ENCODE peak calls at places on chromosomes 12 and 14, in ten cellular contexts. U is H4; W is fibroblast of the aortic adventitia; E is NCI-H82; J is MCF 10A; V is activated T-cell treated with anti-CD3 and anti-CD28 coated beads for 24 hours; K is GM20000; H is activated B cell treated with CpG ODN at 0.5 μM for 24 hours; S is T-helper 2 cell; R is activated naive CD8-positive, alpha-beta T cell treated with anti-CD3 and anti-CD28 coated beads, Interleukin-2, amount 50 U/mL, for 16 hours. I is an unnamed sample.

GRCh38 chr12:49138587-49138986 is 7.4 kb upstream of the TUBA1B start:
- DNase-seq in U (no peak), W (no peak), E (peak; percentile 36), J (no peak), V (no peak), K (no peak), H (no peak), S (no peak), R (no peak), I (no peak)

GRCh38 chr14:103021817-103022668 is 35.3 kb downstream of the CDC42BPB start:
- DNase-seq in U (no peak), W (peak; percentile 16), E (no peak), J (no peak), V (no peak), K (no peak), H (no peak), S (no peak), R (no peak), I (no peak)

GRCh38 chr14:68593806-68594536 is 198.9 kb downstream of the ZFP36L1 start:
- DNase-seq in U (no peak), W (no peak), E (peak; percentile 60), J (no peak), V (no peak), K (no peak), H (no peak), S (no peak), R (no peak), I (no peak)

GRCh38 chr14:67396381-67396965 is 15.5 kb downstream of the PLEK2 start:
- DNase-seq in U (no peak), W (peak; percentile 54), E (no peak), J (no peak), V (no peak), K (no peak), H (no peak), S (no peak), R (no peak), I (peak; percentile 50)

GRCh38 chr12:77299910-77300772 is 234.8 kb upstream of the E2F7 start:
- DNase-seq in U (no peak), W (peak; percentile 79), E (no peak), J (peak; percentile 68), V (no peak), K (no peak), H (no peak), S (no peak), R (no peak), I (peak; percentile 46)

GRCh38 chr12:70561550-70561949 is 75.7 kb downstream of the PTPRB start:
- DNase-seq in U (no peak), W (no peak), E (no peak), J (no peak), V (no peak), K (no peak), H (no peak), S (no peak), R (no peak), I (no peak)

GRCh38 chr14:68307769-68308168 is 485.1 kb downstream of the ZFP36L1 start:
- DNase-seq in U (peak; percentile 29), W (peak; percentile 75), E (no peak), J (no peak), V (no peak), K (no peak), H (no peak), S (no peak), R (no peak), I (no peak)

GRCh38 chr14:50677527-50678063 is 9.5 kb upstream of the SAV1 start:
- DNase-seq in U (peak; percentile 17), W (peak; percentile 69), E (no peak), J (peak; percentile 75), V (no peak), K (peak; percentile 38), H (no peak), S (no peak), R (no peak), I (peak; percentile 44)

GRCh38 chr14:95218006-95218405 is 60.7 kb upstream of the DICER1 start:
- DNase-seq in U (no peak), W (no peak), E (no peak), J (no peak), V (no peak), K (no peak), H (no peak), S (no peak), R (no peak), I (no peak)

GRCh38 chr12:111304642-111305071 is 64.2 kb downstream of the PHETA1 start:
- DNase-seq in U (no peak), W (peak; percentile 6), E (peak; percentile 34), J (no peak), V (peak; percentile 23), K (no peak), H (no peak), S (peak; percentile 24), R (no peak), I (peak; percentile 18)

GRCh38 chr12:113829212-113829611 is 136.9 kb downstream of the RBM19 start:
- DNase-seq in U (no peak), W (no peak), E (no peak), J (no peak), V (no peak), K (no peak), H (no peak), S (no peak), R (no peak), I (no peak)

GRCh38 chr12:106657499-106657898 is 74.7 kb downstream of the RFX4 start:
- DNase-seq in U (no peak), W (no peak), E (no peak), J (no peak), V (no peak), K (no peak), H (no peak), S (no peak), R (no peak), I (no peak)

GRCh38 chr12:77685112-77685511 is 145.6 kb upstream of the NAV3 start:
- DNase-seq in U (peak; percentile 84), W (peak; percentile 88), E (peak; percentile 91), J (peak; percentile 83), V (no peak), K (peak; percentile 25), H (no peak), S (peak; percentile 29), R (no peak), I (peak; percentile 68)

GRCh38 chr14:106166650-106167204 is 640.3 kb downstream of the TMEM121 start:
- DNase-seq in U (no peak), W (no peak), E (no peak), J (no peak), V (no peak), K (no peak), H (no peak), S (no peak), R (no peak), I (no peak)

GRCh38 chr12:22678175-22678574 is 53.2 kb downstream of the ETNK1 start:
- DNase-seq in U (no peak), W (no peak), E (no peak), J (no peak), V (no peak), K (no peak), H (no peak), S (no peak), R (no peak), I (no peak)

GRCh38 chr14:96588410-96589249 is 86.4 kb downstream of the PAPOLA start:
- DNase-seq in U (no peak), W (no peak), E (no peak), J (no peak), V (no peak), K (no peak), H (no peak), S (no peak), R (no peak), I (no peak)

GRCh38 chr14:57863471-57863870 is 2.4 kb downstream of the SLC35F4 start:
- DNase-seq in U (no peak), W (no peak), E (peak; percentile 94), J (no peak), V (no peak), K (no peak), H (no peak), S (no peak), R (no peak), I (no peak)

GRCh38 chr14:91985008-91985407 is 37.5 kb upstream of the FBLN5 start:
- DNase-seq in U (no peak), W (peak; percentile 69), E (no peak), J (no peak), V (no peak), K (no peak), H (no peak), S (no peak), R (no peak), I (peak; percentile 23)

GRCh38 chr12:6767592-6768384 is 1.6 kb downstream of the PTMS start:
- DNase-seq in U (no peak), W (no peak), E (peak; percentile 83), J (peak; percentile 23), V (no peak), K (no peak), H (no peak), S (no peak), R (no peak), I (no peak)

GRCh38 chr14:68667313-68667791 is 125.5 kb downstream of the ZFP36L1 start:
- DNase-seq in U (no peak), W (peak; percentile 89), E (no peak), J (no peak), V (no peak), K (no peak), H (no peak), S (no peak), R (no peak), I (no peak)

GRCh38 chr14:94713115-94713514 is 56.8 kb downstream of the GSC start:
- DNase-seq in U (no peak), W (no peak), E (no peak), J (no peak), V (no peak), K (no peak), H (no peak), S (no peak), R (no peak), I (no peak)

GRCh38 chr12:61891632-61892031 is 368.6 kb upstream of the USP15 start:
- DNase-seq in U (peak; percentile 51), W (no peak), E (no peak), J (peak; percentile 35), V (no peak), K (no peak), H (no peak), S (no peak), R (no peak), I (peak; percentile 45)

GRCh38 chr12:58583541-58583940 is 336.8 kb downstream of the LRIG3 start:
- DNase-seq in U (no peak), W (peak; percentile 71), E (peak; percentile 78), J (peak; percentile 43), V (no peak), K (no peak), H (no peak), S (no peak), R (no peak), I (peak; percentile 66)

GRCh38 chr12:47808574-47809380 is 10.9 kb downstream of the HDAC7 start:
- DNase-seq in U (no peak), W (no peak), E (no peak), J (peak; percentile 53), V (no peak), K (no peak), H (no peak), S (peak; percentile 62), R (no peak), I (peak; percentile 54)

GRCh38 chr12:107372229-107372658 is 278.9 kb upstream of the CRY1 start:
- DNase-seq in U (no peak), W (peak; percentile 71), E (peak; percentile 20), J (peak; percentile 85), V (no peak), K (no peak), H (no peak), S (peak; percentile 66), R (no peak), I (no peak)

GRCh38 chr14:77067632-77068514 is 30.2 kb upstream of the CIPC start:
- DNase-seq in U (peak; percentile 64), W (peak; percentile 73), E (peak; percentile 83), J (peak; percentile 74), V (peak; percentile 40), K (peak; percentile 58), H (peak; percentile 48), S (peak; percentile 68), R (no peak), I (peak; percentile 54)

GRCh38 chr12:51862947-51863346 is 14.4 kb upstream of the FIGNL2 start:
- DNase-seq in U (no peak), W (no peak), E (peak; percentile 42), J (no peak), V (no peak), K (no peak), H (no peak), S (no peak), R (no peak), I (no peak)

GRCh38 chr12:26434299-26434915 is 239.0 kb downstream of the SSPN start:
- DNase-seq in U (peak; percentile 69), W (peak; percentile 73), E (peak; percentile 84), J (peak; percentile 72), V (no peak), K (peak; percentile 17), H (no peak), S (no peak), R (no peak), I (peak; percentile 45)